ENCODE peak calls at places on chromosomes 5 and 9, in eight cellular contexts. F, A, M, N, C, O, L and G are unnamed samples.

GRCh38 chr5:142109356-142110045 is 922 bp downstream of the NDFIP1 start:
- DNase-seq in F (peak), A (peak), M (peak), N (no peak), C (peak), O (no peak), L (peak), G (peak)

GRCh38 chr5:138645778-138646575 is 70.8 kb upstream of the HSPA9 start:
- DNase-seq in F (no peak), A (no peak), M (no peak), N (no peak), C (no peak), O (no peak), L (no peak), G (no peak)

GRCh38 chr5:72511371-72512178 is 4.4 kb upstream of the ZNF366 start:
- DNase-seq in F (no peak), A (no peak), M (peak), N (no peak), C (peak), O (no peak), L (no peak), G (peak)

GRCh38 chr5:180821538-180821937 is 18.9 kb upstream of the MGAT1 start:
- DNase-seq in F (no peak), A (no peak), M (no peak), N (no peak), C (no peak), O (no peak), L (no peak), G (no peak)

GRCh38 chr9:133774799-133775198 is 36.6 kb upstream of the SARDH start:
- DNase-seq in F (no peak), A (no peak), M (no peak), N (no peak), C (no peak), O (no peak), L (no peak), G (no peak)

GRCh38 chr9:130150779-130151381 is 21.3 kb upstream of the NCS1 start:
- DNase-seq in F (no peak), A (no peak), M (peak), N (no peak), C (no peak), O (no peak), L (no peak), G (peak)

GRCh38 chr5:113807384-113808053 is 294.0 kb downstream of the YTHDC2 start:
- DNase-seq in F (no peak), A (peak), M (no peak), N (peak), C (peak), O (no peak), L (peak), G (no peak)

GRCh38 chr5:135203019-135203418 is 169.0 kb upstream of the PITX1 start:
- DNase-seq in F (no peak), A (no peak), M (no peak), N (no peak), C (no peak), O (no peak), L (no peak), G (no peak)

GRCh38 chr9:4596165-4596922 is 65.8 kb upstream of the PLPP6 start:
- DNase-seq in F (peak), A (no peak), M (no peak), N (no peak), C (no peak), O (no peak), L (no peak), G (no peak)

GRCh38 chr9:68619056-68619455 is 78.4 kb upstream of the TMEM252 start:
- DNase-seq in F (no peak), A (no peak), M (no peak), N (no peak), C (no peak), O (no peak), L (no peak), G (no peak)

GRCh38 chr5:68196876-68197275 is 18.7 kb upstream of the PIK3R1 start:
- DNase-seq in F (no peak), A (no peak), M (no peak), N (peak), C (no peak), O (no peak), L (no peak), G (no peak)

GRCh38 chr9:69554945-69555344 is 117.2 kb downstream of the APBA1 start:
- DNase-seq in F (no peak), A (peak), M (peak), N (no peak), C (peak), O (no peak), L (peak), G (peak)

GRCh38 chr5:761854-762685 is 22.5 kb downstream of the ZDHHC11B start:
- DNase-seq in F (no peak), A (no peak), M (no peak), N (peak), C (no peak), O (no peak), L (no peak), G (peak)

GRCh38 chr9:5336683-5337082 is 3.0 kb downstream of the RLN1 start:
- DNase-seq in F (peak), A (no peak), M (no peak), N (no peak), C (no peak), O (no peak), L (no peak), G (no peak)

GRCh38 chr9:93126825-93127368 is 7.2 kb downstream of the NINJ1 start:
- DNase-seq in F (peak), A (peak), M (peak), N (no peak), C (no peak), O (no peak), L (peak), G (peak)

GRCh38 chr5:117800261-117800660 is 1188.1 kb downstream of the DTWD2 start:
- DNase-seq in F (no peak), A (peak), M (no peak), N (no peak), C (no peak), O (no peak), L (peak), G (no peak)

GRCh38 chr5:164784230-164784629 is 1278.8 kb downstream of the MAT2B start:
- DNase-seq in F (no peak), A (no peak), M (no peak), N (no peak), C (no peak), O (no peak), L (no peak), G (no peak)

GRCh38 chr5:52842111-52842510 is 54.4 kb downstream of the ITGA1 start:
- DNase-seq in F (no peak), A (no peak), M (no peak), N (no peak), C (no peak), O (no peak), L (no peak), G (no peak)

GRCh38 chr5:53429706-53430105 is 50.7 kb upstream of the FST start:
- DNase-seq in F (no peak), A (no peak), M (peak), N (no peak), C (no peak), O (no peak), L (no peak), G (peak)

GRCh38 chr5:38069360-38069759 is 189.0 kb upstream of the EGFLAM start:
- DNase-seq in F (no peak), A (no peak), M (peak), N (no peak), C (no peak), O (no peak), L (peak), G (peak)

GRCh38 chr9:42852133-42852532 is 668.7 kb downstream of the SPATA31A6 start:
- DNase-seq in F (no peak), A (peak), M (peak), N (peak), C (peak), O (peak), L (peak), G (peak)

DNA sequence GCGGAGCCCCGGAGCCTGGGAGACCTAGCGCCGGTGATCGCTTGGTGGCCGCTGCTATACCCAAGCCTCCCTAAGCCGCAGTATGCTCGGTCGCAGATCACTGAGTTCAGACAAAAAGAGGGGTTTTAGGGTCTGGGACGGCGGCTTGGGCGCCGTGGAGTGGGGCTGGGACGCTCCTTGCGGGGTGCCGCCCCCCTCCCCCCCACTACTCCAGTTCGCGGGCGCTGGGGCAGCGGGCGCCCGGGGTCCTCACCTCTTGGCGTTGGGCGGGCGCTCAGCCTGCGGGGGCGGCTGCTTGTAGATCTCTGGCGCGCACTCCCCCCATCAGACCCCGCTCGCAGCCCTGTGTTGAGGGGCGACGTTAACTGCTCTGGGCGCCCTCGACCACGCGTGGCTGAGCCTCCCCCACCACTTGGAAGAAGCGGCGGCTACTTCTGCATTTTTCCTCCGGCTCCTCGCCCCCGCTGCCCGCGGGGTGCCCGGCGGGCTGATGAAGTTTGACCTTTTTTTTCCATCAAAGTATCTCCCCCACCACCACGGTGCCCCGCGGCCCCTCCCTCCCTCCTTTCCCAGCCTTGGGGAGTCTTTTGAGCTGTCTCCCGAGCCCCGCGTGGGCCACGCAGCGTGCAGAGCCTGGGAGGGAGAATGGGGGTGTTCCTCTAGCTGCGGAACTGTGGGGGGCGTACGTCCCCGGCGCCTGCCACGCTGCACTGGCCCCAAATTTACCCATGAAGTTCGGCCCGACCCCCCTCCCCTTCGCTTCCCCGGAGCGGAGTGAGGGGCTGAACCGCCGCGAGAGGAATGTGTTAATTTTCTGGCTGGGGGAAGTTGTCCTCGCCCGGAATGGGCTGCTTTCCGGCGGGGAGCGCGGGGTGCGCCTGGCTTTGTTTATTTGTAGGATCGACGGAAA is 1.2 kb downstream of the CXXC5 start:
- DNase-seq in F (no peak), A (no peak), M (no peak), N (peak), C (no peak), O (no peak), L (no peak), G (no peak)
- H3K4me3 ChIP-seq in F (peak), A (peak), M (peak), N (peak), C (peak), O (peak), L (peak), G (peak)

GRCh38 chr9:14690986-14691730 is 2.1 kb downstream of the ZDHHC21 start:
- DNase-seq in F (no peak), A (no peak), M (peak), N (no peak), C (no peak), O (no peak), L (no peak), G (peak)
- H3K4me3 ChIP-seq in F (no peak), A (no peak), M (peak), N (no peak), C (no peak), O (no peak), L (no peak), G (no peak)

DNA sequence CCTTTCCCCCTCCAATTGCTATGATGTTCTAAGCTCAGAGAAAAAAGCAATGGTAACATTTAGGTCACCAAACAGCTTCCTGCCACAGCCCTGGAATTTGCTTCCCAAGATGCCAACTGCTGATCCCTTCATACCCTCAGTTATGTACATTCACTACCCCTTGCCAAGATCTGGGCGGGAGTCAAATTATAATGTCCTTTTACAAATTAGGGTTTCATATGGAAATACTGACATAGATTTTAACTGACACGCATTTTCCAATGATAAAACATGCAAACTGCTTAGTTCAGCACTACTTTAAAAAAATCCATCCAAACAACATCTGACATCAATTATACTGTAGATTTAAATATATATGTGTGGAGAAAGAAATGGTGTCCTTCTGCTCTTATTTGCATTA is 5.0 kb downstream of the LOX start:
- DNase-seq in F (no peak), A (no peak), M (no peak), N (no peak), C (no peak), O (no peak), L (no peak), G (no peak)
- H3K4me3 ChIP-seq in F (no peak), A (no peak), M (no peak), N (no peak), C (peak), O (no peak), L (no peak), G (no peak)

GRCh38 chr5:35478856-35479682 is 138.6 kb upstream of the SPEF2 start:
- DNase-seq in F (no peak), A (peak), M (peak), N (no peak), C (peak), O (no peak), L (peak), G (peak)
- H3K4me3 ChIP-seq in F (peak), A (peak), M (peak), N (peak), C (peak), O (no peak), L (no peak), G (peak)